ENCODE peak calls at places on chromosome 15, in five cellular contexts. O is heart left ventricle, P is adrenal gland, L is stomach, A is H1. S is an unnamed sample.

GRCh38 chr15:47856071-47856470 is 138.8 kb downstream of the SEMA6D start:
- DNase-seq in O (no peak), P (no peak), L (no peak), A (no peak), S (no peak)

GRCh38 chr15:65377976-65378366 is at the start of gene IGDCC3:
- DNase-seq in O (no peak), P (no peak), L (no peak), A (peak), S (no peak)

GRCh38 chr15:49855917-49856637 is 235.2 kb downstream of the DTWD1 start:
- DNase-seq in O (peak), P (peak), L (no peak), A (no peak), S (no peak)

GRCh38 chr15:62087671-62088360 is 21.0 kb downstream of the C2CD4A start:
- DNase-seq in O (no peak), P (peak), L (no peak), A (no peak), S (no peak)

GRCh38 chr15:33553157-33553556 is 242.4 kb downstream of the RYR3 start:
- DNase-seq in O (no peak), P (no peak), L (no peak), A (no peak), S (no peak)

GRCh38 chr15:78626611-78627010 is 5.8 kb upstream of the CHRNA3 start:
- DNase-seq in O (no peak), P (no peak), L (peak), A (no peak), S (no peak)

GRCh38 chr15:60673918-60674558 is 195.1 kb upstream of the ICE2 start:
- DNase-seq in O (peak), P (peak), L (peak), A (no peak), S (peak)

GRCh38 chr15:76139368-76140068 is 79.7 kb downstream of the TMEM266 start:
- DNase-seq in O (peak), P (peak), L (peak), A (peak), S (peak)

GRCh38 chr15:32790352-32790999 is 72.7 kb downstream of the GREM1 start:
- DNase-seq in O (no peak), P (no peak), L (no peak), A (no peak), S (no peak)

GRCh38 chr15:80160570-80161156 is 7.9 kb downstream of the FAH start:
- DNase-seq in O (peak), P (peak), L (no peak), A (no peak), S (peak)

GRCh38 chr15:88719654-88720053 is 80.8 kb downstream of the ISG20 start:
- DNase-seq in O (no peak), P (no peak), L (no peak), A (no peak), S (no peak)

GRCh38 chr15:39817892-39818291 is 35.3 kb upstream of the FSIP1 start:
- DNase-seq in O (no peak), P (no peak), L (no peak), A (no peak), S (no peak)

GRCh38 chr15:67039349-67040075 is 25.9 kb upstream of the SMAD3 start:
- DNase-seq in O (no peak), P (no peak), L (no peak), A (peak), S (no peak)

GRCh38 chr15:60339236-60339635 is 58.5 kb downstream of the ANXA2 start:
- DNase-seq in O (no peak), P (no peak), L (no peak), A (no peak), S (no peak)

GRCh38 chr15:86877171-86877631 is 797.5 kb downstream of the AGBL1 start:
- DNase-seq in O (no peak), P (no peak), L (no peak), A (no peak), S (no peak)

GRCh38 chr15:39756806-39757522 is 25.7 kb downstream of the FSIP1 start:
- DNase-seq in O (no peak), P (peak), L (no peak), A (no peak), S (peak)

GRCh38 chr15:78993257-78993930 is 48.5 kb upstream of the CTSH start:
- DNase-seq in O (no peak), P (no peak), L (no peak), A (no peak), S (no peak)

GRCh38 chr15:69044899-69045298 is 30.4 kb downstream of the NOX5 start:
- DNase-seq in O (no peak), P (no peak), L (no peak), A (peak), S (no peak)

GRCh38 chr15:70936326-70936725 is 43.7 kb downstream of the LRRC49 start:
- DNase-seq in O (no peak), P (no peak), L (no peak), A (no peak), S (no peak)

GRCh38 chr15:79849789-79850188 is 47.0 kb downstream of the MTHFS start:
- DNase-seq in O (no peak), P (peak), L (peak), A (peak), S (peak)

GRCh38 chr15:68584704-68585573 is 6.1 kb downstream of the CORO2B start:
- DNase-seq in O (no peak), P (no peak), L (no peak), A (no peak), S (no peak)

DNA sequence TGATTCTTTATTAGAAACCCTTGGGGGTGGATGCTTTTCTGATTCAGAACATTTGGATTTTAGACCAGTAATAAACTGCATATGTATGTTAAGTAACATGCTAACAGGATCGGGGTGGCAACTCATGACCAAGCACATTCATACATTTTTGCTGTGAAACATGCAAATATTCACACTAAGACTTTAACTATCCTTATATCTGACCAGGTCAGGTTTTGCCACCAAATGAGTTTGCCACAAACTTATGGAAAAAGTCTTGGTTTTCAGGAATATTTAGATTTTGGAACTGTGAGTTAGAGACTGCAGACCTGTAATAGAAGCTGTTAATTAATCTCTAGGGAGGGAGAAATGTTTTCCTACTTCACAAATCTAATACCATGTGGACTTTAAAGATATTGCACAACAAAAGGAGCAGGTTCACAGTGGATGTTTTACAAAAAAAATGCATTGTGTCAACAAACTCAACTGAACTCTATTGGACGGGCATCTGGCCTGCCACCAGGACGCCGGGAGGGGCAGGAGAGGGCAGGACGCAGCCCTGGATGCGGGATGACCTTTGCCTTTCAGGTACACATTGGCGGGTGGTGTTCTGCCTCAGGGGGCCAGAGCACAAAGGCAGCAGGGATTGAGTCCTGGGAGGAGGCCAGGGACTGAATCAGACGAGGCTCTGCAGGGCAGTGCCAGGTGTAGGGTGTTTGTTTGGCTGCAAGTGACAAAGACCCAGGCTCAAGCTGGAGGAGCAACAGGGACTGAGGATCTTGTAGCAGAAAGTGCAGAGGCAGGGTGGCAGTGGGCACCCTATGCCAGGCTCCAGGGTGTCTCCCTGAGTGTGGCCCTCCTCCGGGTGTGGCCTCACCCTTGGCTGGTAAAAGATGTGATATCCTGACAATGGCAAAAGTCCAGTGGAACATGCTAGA is 30.1 kb upstream of the KLF13 start:
- DNase-seq in O (no peak), P (peak), L (peak), A (no peak), S (no peak)
- TF ChIP-seq POLR2A in O (no peak), P (no peak), L (no peak), A (no peak), S (peak)

GRCh38 chr15:59137566-59137965 is 32.6 kb downstream of the CCNB2 start:
- DNase-seq in O (no peak), P (no peak), L (no peak), A (no peak), S (no peak)
- TF ChIP-seq POLR2A in O (no peak), P (no peak), L (no peak), A (no peak), S (no peak)

DNA sequence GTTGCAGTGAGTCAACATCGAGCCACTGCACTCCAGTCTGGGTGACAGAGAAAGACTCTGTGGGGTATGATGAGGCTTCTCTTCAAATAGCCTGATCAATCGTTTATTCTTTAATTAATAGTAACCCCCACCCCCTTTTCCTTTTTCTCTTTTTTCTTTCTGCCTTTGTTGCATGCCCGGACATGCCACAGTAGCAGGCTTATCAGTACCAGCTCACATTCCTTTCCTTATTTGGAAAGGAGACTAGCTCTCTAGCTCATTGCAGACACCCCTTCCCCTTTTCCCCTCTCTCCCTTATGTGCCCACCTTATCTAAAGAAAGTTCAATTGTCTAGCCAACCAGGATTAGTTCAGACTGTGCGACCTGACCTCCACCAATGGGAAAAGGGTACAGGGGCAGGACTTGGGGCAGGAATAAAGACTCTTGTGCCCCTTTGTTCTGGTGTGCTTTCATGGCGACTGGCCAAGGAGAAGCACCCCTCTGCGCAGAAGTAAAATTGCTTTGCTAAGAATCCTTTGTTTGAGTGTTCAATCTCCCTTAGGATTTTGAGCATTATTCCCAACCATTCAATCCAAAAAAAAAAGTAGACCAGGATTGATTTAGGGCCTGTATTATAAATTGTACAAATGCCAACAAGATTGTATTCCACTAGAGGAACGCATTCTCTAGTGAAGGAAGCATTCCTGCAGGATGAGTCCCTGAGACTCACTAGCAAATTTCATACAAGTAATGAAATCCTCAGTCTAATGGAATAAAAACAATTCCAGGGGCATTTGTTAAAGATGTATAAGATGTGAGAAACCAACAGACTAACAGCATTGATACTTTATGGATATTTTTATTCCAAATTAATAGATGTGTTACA is 95.8 kb upstream of the SNRPN start:
- DNase-seq in O (no peak), P (no peak), L (no peak), A (no peak), S (no peak)
- TF ChIP-seq POLR2A in O (no peak), P (no peak), L (no peak), A (no peak), S (no peak)

GRCh38 chr15:84600687-84601554 is at the start of gene ZSCAN2:
- DNase-seq in O (peak), P (peak), L (peak), A (peak), S (peak)
- TF ChIP-seq POLR2A in O (peak), P (peak), L (no peak), A (no peak), S (peak)

GRCh38 chr15:72169921-72170611 is 27.5 kb downstream of the GRAMD2A start:
- DNase-seq in O (no peak), P (no peak), L (peak), A (no peak), S (no peak)
- TF ChIP-seq POLR2A in O (no peak), P (no peak), L (no peak), A (no peak), S (no peak)

GRCh38 chr15:52080031-52080430 is 32.5 kb downstream of the BCL2L10 start:
- DNase-seq in O (no peak), P (no peak), L (no peak), A (no peak), S (no peak)

GRCh38 chr15:52080993-52081392 is 31.6 kb downstream of the BCL2L10 start:
- DNase-seq in O (no peak), P (no peak), L (no peak), A (no peak), S (no peak)

GRCh38 chr15:52078876-52079700 is 33.5 kb downstream of the BCL2L10 start:
- DNase-seq in O (peak), P (peak), L (peak), A (peak), S (peak)

GRCh38 chr15:52078197-52078875 is 34.2 kb downstream of the BCL2L10 start:
- DNase-seq in O (no peak), P (no peak), L (no peak), A (no peak), S (no peak)

DNA sequence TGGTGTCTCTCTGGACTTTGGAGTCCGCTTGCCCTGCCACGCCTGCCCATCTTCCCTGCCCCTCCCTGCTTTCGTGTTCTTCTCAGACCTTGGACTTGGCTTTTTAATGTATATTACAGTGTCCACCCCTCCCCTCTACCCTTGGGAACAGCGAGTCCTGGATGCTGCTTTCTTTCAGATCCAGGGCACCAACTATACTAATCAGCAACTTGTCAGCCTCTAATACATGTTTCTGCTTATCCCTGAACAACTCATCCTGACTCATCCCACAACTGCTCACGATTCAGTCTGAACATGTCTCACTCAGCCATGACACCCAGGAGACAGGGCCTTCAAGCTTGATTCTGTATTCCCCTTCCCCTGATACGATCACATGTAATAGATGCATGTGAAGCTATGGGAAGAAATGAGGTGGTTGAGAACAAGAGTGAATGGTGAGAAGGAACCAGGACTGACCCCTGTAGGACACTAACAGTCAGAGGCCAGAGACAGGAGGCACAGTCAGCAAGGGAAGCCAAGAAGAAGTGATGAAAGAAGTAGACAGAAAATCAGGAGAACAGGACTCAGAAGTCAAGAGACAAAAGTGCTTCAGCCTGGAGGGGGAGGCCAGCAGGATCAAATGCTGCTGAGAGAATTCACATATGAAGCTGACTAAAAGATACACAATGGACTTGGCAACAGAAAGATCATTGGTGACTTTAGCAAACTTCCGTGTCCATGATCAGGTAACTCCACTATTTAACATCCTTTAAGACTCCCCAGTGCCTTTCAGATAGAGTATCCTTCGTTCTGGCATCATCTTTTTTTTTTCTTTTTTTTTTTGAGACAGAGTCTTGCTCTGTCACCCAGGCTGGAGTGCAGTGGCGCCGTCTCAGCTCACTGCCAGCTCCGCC is 35.4 kb downstream of the BCL2L10 start:
- DNase-seq in O (no peak), P (peak), L (no peak), A (no peak), S (peak)
- TF ChIP-seq POLR2A in O (no peak), P (no peak), L (no peak), A (no peak), S (no peak)

GRCh38 chr15:42159381-42160015 is 3.1 kb upstream of the PLA2G4F start:
- DNase-seq in O (peak), P (peak), L (peak), A (no peak), S (no peak)
- TF ChIP-seq POLR2A in O (no peak), P (no peak), L (no peak), A (no peak), S (no peak)

GRCh38 chr15:44712108-44713005 is 1.0 kb downstream of the B2M start:
- DNase-seq in O (peak), P (peak), L (peak), A (no peak), S (peak)
- TF ChIP-seq POLR2A in O (no peak), P (peak), L (no peak), A (no peak), S (no peak)

S was measured in erythroblast.